ENCODE peak calls at places on chromosomes 13 and 19, in nine cellular contexts. P is pancreas; X is CD4-positive, CD25-positive, alpha-beta regulatory T cell; F is heart left ventricle; H is uterus; B is left ventricle myocardium inferior; C is H1; V is OCI-LY7; J is transverse colon. Q is an unnamed sample. For H3K4me1 and H3K9me3, the result is how much of the 10 kb centered on the place peaks cover.

GRCh38 chr13:111202149-111202548 is 87.0 kb downstream of the ARHGEF7 start:
- DNase-seq in P (no peak), X (no peak), F (no peak), H (no peak), B (no peak), C (no peak), V (peak), J (no peak), Q (no peak)

GRCh38 chr13:26881154-26881553 is 120.6 kb upstream of the GPR12 start:
- DNase-seq in P (no peak), X (no peak), F (no peak), H (no peak), B (no peak), C (no peak), V (no peak), J (no peak), Q (no peak)

GRCh38 chr19:51127032-51127431 is 2.3 kb downstream of the SIGLEC9 start:
- DNase-seq in P (no peak), X (no peak), F (no peak), H (no peak), B (no peak), C (no peak), V (no peak), J (no peak), Q (no peak)

GRCh38 chr19:6141217-6141616 is 5.8 kb downstream of the ACSBG2 start:
- DNase-seq in P (no peak), X (no peak), F (no peak), H (no peak), B (no peak), C (no peak), V (no peak), J (no peak), Q (no peak)

GRCh38 chr19:5042556-5042955 is 73.6 kb downstream of the KDM4B start:
- DNase-seq in P (no peak), X (no peak), F (no peak), H (no peak), B (no peak), C (no peak), V (no peak), J (no peak), Q (no peak)

GRCh38 chr19:49638360-49638759 is 1.6 kb downstream of the RRAS start:
- DNase-seq in P (peak), X (no peak), F (no peak), H (peak), B (no peak), C (no peak), V (no peak), J (peak), Q (no peak)

GRCh38 chr19:2282062-2282861 is at the start of gene PEAK3:
- DNase-seq in P (no peak), X (no peak), F (peak), H (peak), B (peak), C (peak), V (no peak), J (peak), Q (no peak)

GRCh38 chr13:23557043-23557442 is 13.2 kb upstream of the TNFRSF19 start:
- DNase-seq in P (no peak), X (no peak), F (no peak), H (no peak), B (no peak), C (no peak), V (no peak), J (no peak), Q (no peak)

GRCh38 chr19:55354698-55355212 is at the start of gene COX6B2:
- DNase-seq in P (no peak), X (no peak), F (no peak), H (no peak), B (no peak), C (no peak), V (no peak), J (no peak), Q (no peak)

GRCh38 chr19:13057147-13057572 is 45.5 kb downstream of the LYL1 start:
- DNase-seq in P (no peak), X (no peak), F (no peak), H (no peak), B (no peak), C (no peak), V (no peak), J (no peak), Q (no peak)
- H3K27ac ChIP-seq in P (peak), X (no peak), F (peak), H (peak), B (peak), C (no peak), V (no peak), J (peak), Q (no peak)

GRCh38 chr19:34998777-34999497 is 1.2 kb upstream of the GRAMD1A start:
- DNase-seq in P (peak), X (no peak), F (no peak), H (no peak), B (no peak), C (peak), V (no peak), J (no peak), Q (no peak)
- H3K4me1 ChIP-seq in P (under half), X (half or more), F (under half), H (under half), B (half or more), C (under half), V (half or more), J (half or more), Q (half or more)

GRCh38 chr13:39283062-39283461 is 244.8 kb downstream of the NHLRC3 start:
- DNase-seq in P (no peak), X (no peak), F (no peak), H (no peak), B (no peak), C (no peak), V (no peak), J (no peak), Q (no peak)
- H3K9me3 ChIP-seq in P (under half), X (under half), F (under half), H (under half), B (under half), C (under half), V (under half), J (under half), Q (under half)

GRCh38 chr13:47064381-47064780 is 167.5 kb upstream of the HTR2A start:
- DNase-seq in P (no peak), X (no peak), F (no peak), H (no peak), B (no peak), C (no peak), V (no peak), J (no peak), Q (no peak)
- H3K27ac ChIP-seq in P (no peak), X (no peak), F (no peak), H (no peak), B (no peak), C (no peak), V (no peak), J (no peak), Q (no peak)

GRCh38 chr19:15285896-15286591 is 46.3 kb downstream of the BRD4 start:
- DNase-seq in P (no peak), X (no peak), F (no peak), H (no peak), B (no peak), C (no peak), V (peak), J (no peak), Q (no peak)
- H3K4me1 ChIP-seq in P (half or more), X (half or more), F (half or more), H (under half), B (half or more), C (under half), V (half or more), J (half or more), Q (half or more)

DNA sequence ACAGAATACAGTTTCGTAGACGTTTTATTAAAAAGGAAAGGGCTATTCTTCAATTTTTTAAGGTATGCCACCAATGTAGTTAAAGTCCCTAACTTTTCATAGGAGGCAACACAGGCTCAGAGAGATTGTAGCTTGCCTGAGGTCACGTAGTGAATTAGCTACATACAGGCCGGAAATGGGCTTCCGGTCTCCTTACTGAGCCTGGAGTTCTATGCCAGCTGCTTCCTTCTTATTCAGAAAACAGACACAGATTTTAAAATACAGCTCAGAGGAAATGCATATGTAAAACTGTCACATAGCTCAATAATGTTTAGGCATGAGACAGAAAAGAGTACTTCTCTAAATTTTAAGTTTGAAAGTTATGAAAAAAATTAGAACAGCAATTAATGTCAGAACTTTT is 85.4 kb upstream of the TUBA3C start:
- DNase-seq in P (no peak), X (no peak), F (no peak), H (no peak), B (no peak), C (no peak), V (no peak), J (no peak), Q (no peak)
- H3K9me3 ChIP-seq in P (under half), X (under half), F (under half), H (under half), B (under half), C (half or more), V (under half), J (under half), Q (under half)

DNA sequence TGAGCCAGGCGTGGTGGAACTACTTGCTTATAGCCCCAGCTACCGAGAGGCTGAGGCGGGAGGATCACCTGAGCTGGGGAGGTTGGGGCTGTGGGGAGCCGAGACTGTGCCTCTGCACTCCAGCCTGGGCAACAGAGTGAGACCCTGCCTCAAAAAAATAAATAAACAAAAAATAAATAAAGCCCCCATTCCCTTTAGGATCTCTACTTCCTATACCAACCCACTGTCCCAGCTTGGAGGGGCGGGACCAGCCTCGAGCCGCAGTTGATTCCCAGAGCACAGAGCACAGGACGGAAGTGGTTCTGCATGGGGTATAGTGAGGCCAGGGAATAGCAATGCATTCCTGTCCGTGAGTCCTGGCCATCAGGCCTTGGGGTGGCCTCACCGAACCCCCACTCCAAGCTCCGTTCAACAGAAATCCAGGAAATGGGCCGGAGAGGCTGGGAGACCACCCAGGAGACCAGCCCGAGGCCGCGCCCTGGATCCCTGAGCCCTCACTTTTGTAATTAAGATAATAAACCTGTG is 4.8 kb upstream of the PTBP1 start:
- DNase-seq in P (no peak), X (no peak), F (no peak), H (no peak), B (no peak), C (no peak), V (no peak), J (no peak), Q (no peak)
- H3K27ac ChIP-seq in P (no peak), X (no peak), F (peak), H (no peak), B (peak), C (no peak), V (no peak), J (no peak), Q (no peak)

DNA sequence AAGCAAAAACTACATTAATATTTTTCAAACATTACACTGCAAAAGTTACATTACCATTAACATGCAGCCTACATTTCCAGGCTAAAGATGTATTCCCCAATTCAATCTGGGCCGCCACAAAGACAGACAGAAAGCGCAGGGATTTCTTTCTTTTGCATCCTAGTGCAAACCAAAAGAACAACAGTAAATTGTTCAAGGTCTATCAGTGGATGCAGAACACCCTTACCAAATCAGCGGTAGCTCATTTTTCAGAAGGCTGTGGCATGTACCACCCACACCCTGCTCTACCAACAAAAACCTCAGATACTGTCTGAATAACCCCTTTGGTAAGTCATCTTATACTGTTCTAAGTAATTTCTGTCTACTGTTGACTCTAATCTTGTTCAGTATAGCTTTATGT is 3.6 kb downstream of the TPT1 start:
- DNase-seq in P (no peak), X (no peak), F (no peak), H (no peak), B (no peak), C (no peak), V (no peak), J (no peak), Q (no peak)
- H3K4me1 ChIP-seq in P (half or more), X (half or more), F (half or more), H (under half), B (half or more), C (under half), V (half or more), J (half or more), Q (half or more)

DNA sequence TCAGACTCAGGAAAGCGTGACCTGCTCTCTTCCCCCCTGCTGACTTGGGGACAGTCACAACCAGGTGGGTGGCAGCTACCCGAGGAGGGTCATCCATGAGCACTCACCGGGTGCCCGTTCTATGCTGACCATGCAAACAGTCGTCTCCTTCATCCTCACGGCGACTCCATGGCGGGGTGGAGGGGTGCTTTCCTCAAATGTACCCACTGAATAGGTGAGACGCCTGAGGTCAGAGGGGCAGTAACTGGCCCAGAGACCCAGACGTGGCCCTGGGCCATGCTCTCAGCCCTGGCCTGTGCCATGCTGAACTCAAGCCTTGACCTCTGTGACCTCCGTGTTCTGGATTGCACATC is 59.2 kb upstream of the TPM4 start:
- DNase-seq in P (no peak), X (no peak), F (no peak), H (no peak), B (no peak), C (no peak), V (no peak), J (no peak), Q (no peak)
- H3K9me3 ChIP-seq in P (under half), X (under half), F (under half), H (under half), B (under half), C (half or more), V (under half), J (under half), Q (under half)

Q was measured in effector memory CD4-positive, alpha-beta T cell.